ENCODE peak calls at places on chromosomes 3 and 15, in four cellular contexts. One of them, this sample, is unnamed.

GRCh38 chr3:54836876-54837275 is 91.0 kb downstream of the LRTM1 start:
- DNase-seq in mucosa of descending colon: no peak
- DNase-seq in cardiac fibroblast: no peak
- DNase-seq in fibroblast of lung: peak; percentile 25
- DNase-seq in this sample: peak; percentile 26

GRCh38 chr15:50886611-50887350 is 21.7 kb upstream of the AP4E1 start:
- DNase-seq in mucosa of descending colon: no peak
- DNase-seq in cardiac fibroblast: no peak
- DNase-seq in fibroblast of lung: peak; percentile 13
- DNase-seq in this sample: no peak

GRCh38 chr15:40058476-40059140 is 19.6 kb upstream of the SRP14 start:
- DNase-seq in mucosa of descending colon: no peak
- DNase-seq in cardiac fibroblast: peak; percentile 67
- DNase-seq in fibroblast of lung: peak; percentile 58
- DNase-seq in this sample: peak; percentile 71

GRCh38 chr15:88645171-88646087 is 6.6 kb downstream of the ISG20 start:
- DNase-seq in mucosa of descending colon: peak; percentile 18
- DNase-seq in cardiac fibroblast: no peak
- DNase-seq in fibroblast of lung: no peak
- DNase-seq in this sample: no peak

GRCh38 chr3:24640330-24640877 is 145.8 kb upstream of the THRB start:
- DNase-seq in mucosa of descending colon: no peak
- DNase-seq in cardiac fibroblast: peak; percentile 69
- DNase-seq in fibroblast of lung: peak; percentile 19
- DNase-seq in this sample: peak; percentile 23

GRCh38 chr3:144809381-144809780 is 837.8 kb downstream of the DIPK2A start:
- DNase-seq in mucosa of descending colon: no peak
- DNase-seq in cardiac fibroblast: no peak
- DNase-seq in fibroblast of lung: no peak
- DNase-seq in this sample: no peak

GRCh38 chr3:172615296-172615695 is 92.1 kb upstream of the TNFSF10 start:
- DNase-seq in mucosa of descending colon: no peak
- DNase-seq in cardiac fibroblast: no peak
- DNase-seq in fibroblast of lung: no peak
- DNase-seq in this sample: no peak

GRCh38 chr3:30607032-30607833 is 832 bp downstream of the TGFBR2 start:
- DNase-seq in mucosa of descending colon: peak; percentile 84
- DNase-seq in cardiac fibroblast: peak; percentile 68
- DNase-seq in fibroblast of lung: peak; percentile 58
- DNase-seq in this sample: peak; percentile 70

GRCh38 chr3:157618075-157618760 is 115.0 kb upstream of the VEPH1 start:
- DNase-seq in mucosa of descending colon: no peak
- DNase-seq in cardiac fibroblast: peak; percentile 83
- DNase-seq in fibroblast of lung: peak; percentile 79
- DNase-seq in this sample: peak; percentile 46

GRCh38 chr3:31571325-31571724 is 38.6 kb downstream of the STT3B start:
- DNase-seq in mucosa of descending colon: no peak
- DNase-seq in cardiac fibroblast: no peak
- DNase-seq in fibroblast of lung: no peak
- DNase-seq in this sample: no peak

GRCh38 chr3:25294406-25294805 is 133.7 kb upstream of the RARB start:
- DNase-seq in mucosa of descending colon: no peak
- DNase-seq in cardiac fibroblast: no peak
- DNase-seq in fibroblast of lung: no peak
- DNase-seq in this sample: no peak

GRCh38 chr3:72224804-72225509 is 440.0 kb upstream of the PROK2 start:
- DNase-seq in mucosa of descending colon: no peak
- DNase-seq in cardiac fibroblast: no peak
- DNase-seq in fibroblast of lung: no peak
- DNase-seq in this sample: no peak

GRCh38 chr3:42691861-42692666 is 6.7 kb downstream of the KLHL40 start:
- DNase-seq in mucosa of descending colon: no peak
- DNase-seq in cardiac fibroblast: no peak
- DNase-seq in fibroblast of lung: no peak
- DNase-seq in this sample: no peak

GRCh38 chr3:16423298-16423697 is 90.2 kb downstream of the RFTN1 start:
- DNase-seq in mucosa of descending colon: no peak
- DNase-seq in cardiac fibroblast: no peak
- DNase-seq in fibroblast of lung: no peak
- DNase-seq in this sample: no peak

GRCh38 chr15:89665449-89666146 is 10.3 kb upstream of the KIF7 start:
- DNase-seq in mucosa of descending colon: peak; percentile 79
- DNase-seq in cardiac fibroblast: peak; percentile 68
- DNase-seq in fibroblast of lung: peak; percentile 71
- DNase-seq in this sample: peak; percentile 45

GRCh38 chr3:66475386-66476020 is 25.3 kb downstream of the LRIG1 start:
- DNase-seq in mucosa of descending colon: no peak
- DNase-seq in cardiac fibroblast: no peak
- DNase-seq in fibroblast of lung: no peak
- DNase-seq in this sample: no peak

GRCh38 chr3:66473637-66474036 is 27.2 kb downstream of the LRIG1 start:
- DNase-seq in mucosa of descending colon: no peak
- DNase-seq in cardiac fibroblast: peak; percentile 44
- DNase-seq in fibroblast of lung: peak; percentile 95
- DNase-seq in this sample: peak; percentile 46

GRCh38 chr3:66472313-66473134 is 28.3 kb downstream of the LRIG1 start:
- DNase-seq in mucosa of descending colon: no peak
- DNase-seq in cardiac fibroblast: peak; percentile 47
- DNase-seq in fibroblast of lung: peak; percentile 90
- DNase-seq in this sample: peak; percentile 66

GRCh38 chr3:66470956-66471686 is 29.7 kb downstream of the LRIG1 start:
- DNase-seq in mucosa of descending colon: no peak
- DNase-seq in cardiac fibroblast: no peak
- DNase-seq in fibroblast of lung: no peak
- DNase-seq in this sample: no peak

GRCh38 chr3:66473181-66473580 is 27.6 kb downstream of the LRIG1 start:
- DNase-seq in mucosa of descending colon: no peak
- DNase-seq in cardiac fibroblast: peak; percentile 25
- DNase-seq in fibroblast of lung: peak; percentile 59
- DNase-seq in this sample: no peak
- H3K4me3 ChIP-seq in mucosa of descending colon: no peak overlapping the region
- H3K4me3 ChIP-seq in cardiac fibroblast: no peak overlapping the region
- H3K4me3 ChIP-seq in fibroblast of lung: peak overlapping the region; percentile 13
- H3K4me3 ChIP-seq in this sample: peak overlapping the region; percentile 25

GRCh38 chr3:10370429-10370828 is 49.5 kb upstream of the SEC13 start:
- DNase-seq in mucosa of descending colon: no peak
- DNase-seq in cardiac fibroblast: peak; percentile 62
- DNase-seq in fibroblast of lung: peak; percentile 74
- DNase-seq in this sample: peak; percentile 55
- H3K4me3 ChIP-seq in mucosa of descending colon: no peak overlapping the region
- H3K4me3 ChIP-seq in cardiac fibroblast: no peak overlapping the region
- H3K4me3 ChIP-seq in fibroblast of lung: no peak overlapping the region
- H3K4me3 ChIP-seq in this sample: no peak overlapping the region

DNA sequence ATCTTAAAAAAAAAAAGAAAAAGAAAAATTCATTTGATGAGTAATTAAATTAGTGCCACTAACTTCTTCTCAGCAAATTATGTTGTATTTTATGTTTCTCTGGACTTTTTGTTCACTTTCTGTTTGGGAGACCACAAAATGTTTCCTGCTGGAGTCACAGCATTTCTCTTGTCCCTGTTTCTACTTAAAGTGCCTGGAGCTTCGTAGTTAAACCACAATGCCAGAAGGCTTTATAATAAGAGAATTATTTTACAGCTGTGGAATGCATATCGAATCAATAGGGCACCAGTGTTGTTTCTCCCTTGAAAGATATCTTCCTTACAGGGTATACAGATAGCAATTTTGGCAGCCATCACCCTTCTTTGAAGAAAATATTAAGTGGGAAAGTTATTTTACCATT is 3.2 kb downstream of the DTWD1 start:
- DNase-seq in mucosa of descending colon: no peak
- DNase-seq in cardiac fibroblast: peak; percentile 32
- DNase-seq in fibroblast of lung: peak; percentile 94
- DNase-seq in this sample: peak; percentile 77
- H3K4me3 ChIP-seq in mucosa of descending colon: no peak overlapping the region
- H3K4me3 ChIP-seq in cardiac fibroblast: no peak overlapping the region
- H3K4me3 ChIP-seq in fibroblast of lung: no peak overlapping the region
- H3K4me3 ChIP-seq in this sample: peak overlapping the region; percentile 33

GRCh38 chr15:74402337-74402839 is 31.4 kb downstream of the SEMA7A start:
- DNase-seq in mucosa of descending colon: no peak
- DNase-seq in cardiac fibroblast: no peak
- DNase-seq in fibroblast of lung: no peak
- DNase-seq in this sample: no peak

GRCh38 chr15:74402873-74403589 is 30.7 kb downstream of the SEMA7A start:
- DNase-seq in mucosa of descending colon: peak; percentile 60
- DNase-seq in cardiac fibroblast: no peak
- DNase-seq in fibroblast of lung: no peak
- DNase-seq in this sample: no peak

GRCh38 chr15:74403981-74404563 is 29.7 kb downstream of the SEMA7A start:
- DNase-seq in mucosa of descending colon: no peak
- DNase-seq in cardiac fibroblast: peak; percentile 32
- DNase-seq in fibroblast of lung: no peak
- DNase-seq in this sample: no peak

GRCh38 chr15:74405823-74406222 is 27.9 kb downstream of the SEMA7A start:
- DNase-seq in mucosa of descending colon: no peak
- DNase-seq in cardiac fibroblast: no peak
- DNase-seq in fibroblast of lung: peak; percentile 46
- DNase-seq in this sample: no peak

GRCh38 chr15:74403590-74403919 is 30.2 kb downstream of the SEMA7A start:
- DNase-seq in mucosa of descending colon: no peak
- DNase-seq in cardiac fibroblast: no peak
- DNase-seq in fibroblast of lung: no peak
- DNase-seq in this sample: no peak
- H3K4me3 ChIP-seq in mucosa of descending colon: no peak overlapping the region
- H3K4me3 ChIP-seq in cardiac fibroblast: no peak overlapping the region
- H3K4me3 ChIP-seq in fibroblast of lung: no peak overlapping the region
- H3K4me3 ChIP-seq in this sample: no peak overlapping the region

GRCh38 chr3:195394700-195395099 is 48.1 kb downstream of the ACAP2 start:
- DNase-seq in mucosa of descending colon: no peak
- DNase-seq in cardiac fibroblast: peak; percentile 8
- DNase-seq in fibroblast of lung: peak; percentile 43
- DNase-seq in this sample: peak; percentile 35
- H3K4me3 ChIP-seq in mucosa of descending colon: no peak overlapping the region
- H3K4me3 ChIP-seq in cardiac fibroblast: no peak overlapping the region
- H3K4me3 ChIP-seq in fibroblast of lung: no peak overlapping the region
- H3K4me3 ChIP-seq in this sample: no peak overlapping the region

This sample was measured in foreskin fibroblast.